ENCODE peak calls at places on chromosomes 3 and 15, in four cellular contexts. G is AG08395, W is cardiac fibroblast, L is Calu3. B is an unnamed sample.

GRCh38 chr3:37963635-37964034 is 27.0 kb upstream of the VILL start:
- DNase-seq in G (no peak), W (no peak), L (no peak), B (no peak)

GRCh38 chr3:25246921-25247320 is 181.1 kb upstream of the RARB start:
- DNase-seq in W (no peak), L (no peak), G (no peak), B (no peak)

GRCh38 chr3:63064216-63064755 is 189.1 kb upstream of the CADPS start:
- DNase-seq in W (no peak), L (no peak), G (no peak), B (no peak)

GRCh38 chr3:187040637-187041361 is 98.5 kb downstream of the RPL39L start:
- DNase-seq in W (peak; percentile 27), L (no peak), G (peak; percentile 45), B (no peak)

GRCh38 chr3:43087249-43087776 is 18.6 kb downstream of the POMGNT2 start:
- DNase-seq in G (no peak), L (no peak), W (no peak), B (no peak)

GRCh38 chr3:106473576-106474506 is 605.0 kb upstream of the CBLB start:
- DNase-seq in L (no peak), G (no peak), W (no peak), B (no peak)

GRCh38 chr3:58342676-58343075 is 10.0 kb downstream of the PXK start:
- DNase-seq in W (no peak), G (no peak), L (no peak), B (no peak)

GRCh38 chr15:45268135-45268534 is 16.1 kb downstream of the SLC28A2 start:
- DNase-seq in G (no peak), L (peak; percentile 74), W (no peak), B (no peak)

GRCh38 chr3:9750556-9751411 is 1.0 kb downstream of the OGG1 start:
- DNase-seq in W (no peak), L (peak; percentile 17), G (no peak), B (no peak)

GRCh38 chr15:80247320-80247719 is 4.7 kb downstream of the CTXND1 start:
- DNase-seq in G (no peak), L (no peak), W (no peak), B (no peak)

GRCh38 chr3:53948174-53948573 is 56.5 kb upstream of the SELENOK start:
- DNase-seq in W (no peak), L (no peak), G (no peak), B (no peak)

GRCh38 chr3:126522363-126522788 is 1.6 kb upstream of the CHST13 start:
- DNase-seq in W (peak; percentile 58), G (peak; percentile 83), L (peak; percentile 82), B (no peak)

GRCh38 chr3:83435173-83435572 is 1523.6 kb upstream of the CADM2 start:
- DNase-seq in G (no peak), L (peak; percentile 5), W (no peak), B (no peak)

GRCh38 chr15:92429378-92430066 is 35.8 kb downstream of the ST8SIA2 start:
- DNase-seq in G (peak; percentile 87), L (no peak), W (peak; percentile 36), B (no peak)

GRCh38 chr15:39698444-39699390 is 83.9 kb downstream of the FSIP1 start:
- DNase-seq in W (no peak), L (no peak), G (no peak), B (no peak)

GRCh38 chr15:63726491-63726890 is 107.3 kb downstream of the HERC1 start:
- DNase-seq in L (no peak), G (no peak), W (no peak), B (no peak)

GRCh38 chr15:31489801-31490646 is 163.4 kb downstream of the KLF13 start:
- DNase-seq in W (peak; percentile 74), G (peak; percentile 83), L (peak; percentile 6), B (no peak)

B was measured in thoracic aorta.